ENCODE peak calls at places on chromosomes 13 and 19, in nine cellular contexts. Y is T follicular helper cell; B is activated naive CD8-positive, alpha-beta T cell treated with anti-CD3 and anti-CD28 coated beads for 36 hours; P is pons; X is heart left ventricle; A is amygdala; H is effector CD4-positive, alpha-beta T cell; V is sciatic nerve; L is anterior cingulate cortex. Z is an unnamed sample.

GRCh38 chr19:40157059-40157458 is 34.2 kb upstream of the MAP3K10 start:
- DNase-seq in Y (no peak), B (no peak), P (no peak), X (no peak), A (no peak), H (no peak), V (no peak), L (no peak), Z (no peak)

GRCh38 chr19:36110487-36111199 is at the start of gene OVOL3:
- DNase-seq in Y (no peak), B (no peak), P (no peak), X (no peak), A (no peak), H (no peak), V (no peak), L (no peak), Z (no peak)

GRCh38 chr13:78595819-78596700 is 7.3 kb downstream of the POU4F1 start:
- DNase-seq in Y (no peak), B (no peak), P (no peak), X (no peak), A (no peak), H (no peak), V (no peak), L (no peak), Z (no peak)

GRCh38 chr13:20028953-20029352 is 70.4 kb downstream of the ZMYM2 start:
- DNase-seq in Y (no peak), B (no peak), P (no peak), X (no peak), A (no peak), H (no peak), V (no peak), L (no peak), Z (no peak)

GRCh38 chr13:25771641-25772478 is 280.0 kb downstream of the SHISA2 start:
- DNase-seq in Y (no peak), B (no peak), P (no peak), X (no peak), A (no peak), H (no peak), V (no peak), L (no peak), Z (no peak)

GRCh38 chr13:108223850-108224503 is 5.8 kb downstream of the ABHD13 start:
- DNase-seq in Y (no peak), B (no peak), P (no peak), X (no peak), A (no peak), H (no peak), V (no peak), L (no peak), Z (no peak)

GRCh38 chr19:54133957-54134590 is 3.5 kb upstream of the CNOT3 start:
- DNase-seq in Y (no peak), B (no peak), P (no peak), X (no peak), A (no peak), H (no peak), V (no peak), L (no peak), Z (no peak)

GRCh38 chr13:86403213-86403612 is 604.0 kb upstream of the SLITRK6 start:
- DNase-seq in Y (no peak), B (no peak), P (peak), X (no peak), A (no peak), H (no peak), V (no peak), L (no peak), Z (no peak)